ENCODE peak calls at places on chromosomes 16 and 17, in ten cellular contexts. X is AG10803; I is CD4-positive, alpha-beta memory T cell; T is amygdala; Q is epithelial cell of esophagus; F is neuronal stem cell; Y is glomerular endothelial cell; N is IMR-90; B is CD14-positive monocyte; M is body of pancreas. C is an unnamed sample.

GRCh38 chr17:28598389-28598788 is 436 bp downstream of the SPAG5 start:
- DNase-seq in T (no peak), I (no peak), B (no peak), X (no peak), M (no peak), N (no peak), Y (no peak), Q (no peak), F (no peak), C (no peak)

GRCh38 chr17:74380086-74380958 is 13.0 kb downstream of the GPR142 start:
- DNase-seq in M (peak), N (no peak), Q (peak), I (no peak), X (no peak), T (no peak), Y (no peak), B (no peak), F (no peak), C (peak)

GRCh38 chr17:5526821-5527598 is 40.6 kb downstream of the MIS12 start:
- DNase-seq in I (no peak), Q (peak), T (peak), X (peak), B (no peak), M (peak), N (peak), Y (peak), F (peak), C (no peak)

GRCh38 chr16:8795096-8795495 is 2.3 kb downstream of the TMEM186 start:
- DNase-seq in I (no peak), T (no peak), F (no peak), N (no peak), Y (no peak), B (no peak), Q (no peak), X (no peak), M (no peak), C (no peak)

GRCh38 chr17:15233971-15234370 is 31.2 kb downstream of the PMP22 start:
- DNase-seq in X (no peak), M (no peak), B (no peak), Q (no peak), Y (no peak), N (no peak), T (no peak), I (no peak), F (no peak), C (no peak)

GRCh38 chr16:79628501-79628975 is 28.0 kb upstream of the MAF start:
- DNase-seq in T (no peak), F (no peak), M (no peak), Q (peak), I (no peak), N (peak), Y (no peak), B (no peak), X (no peak), C (peak)

GRCh38 chr17:5879424-5879823 is 190.8 kb upstream of the WSCD1 start:
- DNase-seq in M (no peak), I (no peak), N (no peak), T (no peak), Y (no peak), Q (no peak), B (no peak), X (no peak), F (no peak), C (no peak)

GRCh38 chr17:82172461-82173160 is 40.0 kb downstream of the CCDC57 start:
- DNase-seq in T (no peak), F (no peak), I (no peak), M (no peak), N (no peak), B (no peak), Y (no peak), Q (no peak), X (no peak), C (no peak)

GRCh38 chr17:39753514-39754160 is 15.9 kb downstream of the GRB7 start:
- DNase-seq in M (peak), T (peak), Y (no peak), F (no peak), I (no peak), N (no peak), X (no peak), Q (peak), B (no peak), C (no peak)

GRCh38 chr16:1019234-1019933 is 37.8 kb downstream of the SOX8 start:
- DNase-seq in Y (no peak), T (peak), B (no peak), M (peak), X (peak), I (no peak), Q (no peak), F (peak), N (peak), C (no peak)

GRCh38 chr17:199806-200603 is 18.6 kb upstream of the DOC2B start:
- DNase-seq in B (no peak), Y (peak), N (no peak), Q (no peak), T (no peak), X (no peak), F (no peak), I (no peak), M (peak), C (no peak)

GRCh38 chr16:856101-856500 is 55.6 kb upstream of the GNG13 start:
- DNase-seq in F (no peak), T (no peak), Y (no peak), B (no peak), N (no peak), X (no peak), I (no peak), M (no peak), Q (no peak), C (no peak)

GRCh38 chr17:4771519-4772234 is at the start of gene TM4SF5:
- DNase-seq in N (no peak), Q (no peak), X (no peak), Y (no peak), B (no peak), M (peak), F (no peak), I (no peak), T (no peak), C (no peak)

GRCh38 chr16:68257251-68257905 is 6.9 kb upstream of the SLC7A6 start:
- DNase-seq in F (no peak), T (no peak), N (peak), X (peak), M (no peak), Q (peak), I (no peak), B (no peak), Y (no peak), C (no peak)

GRCh38 chr17:68437979-68438877 is 19.1 kb downstream of the WIPI1 start:
- DNase-seq in M (peak), Y (no peak), I (peak), B (peak), F (no peak), Q (no peak), X (no peak), N (peak), T (peak), C (peak)

GRCh38 chr17:57125866-57126265 is 40.8 kb downstream of the AKAP1 start:
- DNase-seq in M (no peak), Y (no peak), B (no peak), I (no peak), T (no peak), Q (no peak), F (no peak), N (no peak), X (no peak), C (no peak)

GRCh38 chr17:64661731-64661980 is 451 bp downstream of the SMURF2 start:
- DNase-seq in B (no peak), T (peak), I (no peak), Q (no peak), M (no peak), Y (no peak), F (no peak), N (no peak), X (no peak), C (no peak)

GRCh38 chr16:85689285-85689949 is 663 bp upstream of the GINS2 start:
- DNase-seq in F (no peak), N (no peak), I (no peak), X (no peak), Q (no peak), Y (no peak), M (peak), B (no peak), T (no peak), C (no peak)

GRCh38 chr17:49859991-49860953 is 12.4 kb upstream of the TAC4 start:
- DNase-seq in M (no peak), N (no peak), Q (no peak), B (no peak), I (no peak), T (no peak), Y (no peak), X (no peak), F (no peak), C (no peak)

GRCh38 chr17:81233316-81233715 is 5.5 kb downstream of the TEPSIN start:
- DNase-seq in F (no peak), M (no peak), Y (no peak), X (no peak), Q (no peak), B (no peak), I (no peak), T (no peak), N (no peak), C (no peak)

GRCh38 chr16:719815-720506 is 985 bp upstream of the ANTKMT start:
- DNase-seq in I (peak), B (no peak), X (no peak), Q (peak), M (no peak), Y (no peak), F (no peak), N (no peak), T (no peak), C (no peak)

GRCh38 chr16:89052191-89052787 is 41.4 kb upstream of the ACSF3 start:
- DNase-seq in I (no peak), F (no peak), X (no peak), N (no peak), Q (no peak), B (no peak), M (no peak), T (no peak), Y (no peak), C (no peak)

GRCh38 chr17:26782153-26782552 is 511.8 kb upstream of the WSB1 start:
- DNase-seq in F (no peak), Q (no peak), B (no peak), I (no peak), X (no peak), T (no peak), Y (no peak), M (no peak), N (no peak), C (no peak)

GRCh38 chr17:4230142-4230541 is 33.6 kb downstream of the ANKFY1 start:
- DNase-seq in Q (peak), F (no peak), B (no peak), Y (peak), I (no peak), T (no peak), N (peak), X (peak), M (peak), C (no peak)

GRCh38 chr17:8244768-8245167 is 3.1 kb downstream of the CTC1 start:
- DNase-seq in M (no peak), B (no peak), F (no peak), T (no peak), I (no peak), Y (no peak), X (no peak), N (no peak), Q (no peak), C (no peak)

GRCh38 chr17:72542317-72542716 is 421.5 kb downstream of the SOX9 start:
- DNase-seq in N (no peak), Q (no peak), M (no peak), F (no peak), T (no peak), I (no peak), Y (no peak), B (no peak), X (no peak), C (no peak)

GRCh38 chr16:86570542-86571196 is 4.0 kb downstream of the FOXC2 start:
- DNase-seq in B (no peak), T (no peak), Q (no peak), Y (no peak), F (no peak), M (no peak), I (no peak), X (no peak), N (no peak), C (no peak)

GRCh38 chr17:19723967-19724366 is 7.6 kb upstream of the SLC47A2 start:
- DNase-seq in X (no peak), N (no peak), B (peak), M (no peak), F (no peak), T (no peak), Q (peak), Y (no peak), I (no peak), C (no peak)

GRCh38 chr17:57276621-57277020 is 20.3 kb downstream of the MSI2 start:
- DNase-seq in M (no peak), X (no peak), F (no peak), T (peak), Q (no peak), B (no peak), I (no peak), Y (no peak), N (no peak), C (no peak)

GRCh38 chr16:89570342-89570923 is 5.1 kb upstream of the CPNE7 start:
- DNase-seq in Y (no peak), X (no peak), B (no peak), N (no peak), Q (no peak), T (no peak), I (no peak), M (no peak), F (no peak), C (no peak)

GRCh38 chr17:3549610-3550162 is 7.9 kb downstream of the TRPV3 start:
- DNase-seq in I (no peak), N (no peak), X (no peak), T (no peak), Y (no peak), M (no peak), B (no peak), F (no peak), Q (no peak), C (no peak)

GRCh38 chr17:28038802-28039600 is 3.5 kb upstream of the NLK start:
- DNase-seq in Q (peak), F (no peak), I (no peak), B (no peak), X (peak), T (no peak), M (no peak), Y (no peak), N (peak), C (no peak)

GRCh38 chr17:76383645-76384221 is 676 bp upstream of the SPHK1 start:
- DNase-seq in M (peak), Y (no peak), N (peak), F (peak), B (peak), Q (peak), T (peak), I (peak), X (peak), C (peak)

GRCh38 chr16:66521951-66522771 is 27.8 kb downstream of the TK2 start:
- DNase-seq in I (peak), F (no peak), B (peak), M (no peak), N (peak), X (peak), T (no peak), Y (no peak), Q (peak), C (peak)

GRCh38 chr16:27273670-27274522 is 5.3 kb upstream of the NSMCE1 start:
- DNase-seq in Y (no peak), I (peak), N (peak), T (no peak), F (no peak), B (no peak), X (no peak), Q (no peak), M (no peak), C (no peak)

GRCh38 chr17:64736804-64737492 is 74.8 kb upstream of the SMURF2 start:
- DNase-seq in M (no peak), Y (no peak), N (peak), X (peak), T (no peak), I (peak), B (no peak), Q (peak), F (no peak), C (peak)

GRCh38 chr17:31581491-31581890 is 190.0 kb downstream of the RAB11FIP4 start:
- DNase-seq in B (no peak), T (peak), M (peak), Q (no peak), X (peak), N (peak), I (no peak), Y (no peak), F (no peak), C (no peak)

GRCh38 chr17:57993471-57994365 is 5.7 kb upstream of the VEZF1 start:
- DNase-seq in M (no peak), B (no peak), Y (no peak), Q (no peak), F (peak), I (no peak), T (no peak), N (no peak), X (no peak), C (no peak)